ENCODE peak calls at places on chromosome 20, in six cellular contexts. One of them, this sample, is unnamed.

GRCh38 chr20:47546184-47547033 is 44.7 kb downstream of the NCOA3 start:
- DNase-seq in stimulated activated CD4-positive, alpha-beta T cell treated with anti-CD3 and anti-CD28 coated beads, Interleukin-2, amount 100 ng/mL, for 48 hours: no peak
- DNase-seq in memory B cell: no peak
- DNase-seq in NCI-H1694 treated with DMSO at 0.1 percent for 48 hours: no peak
- DNase-seq in endothelial cell: no peak
- DNase-seq in ecto neural progenitor cell: no peak
- DNase-seq in this sample: no peak

GRCh38 chr20:21433329-21433890 is 36.1 kb upstream of the NKX2-4 start:
- DNase-seq in stimulated activated CD4-positive, alpha-beta T cell treated with anti-CD3 and anti-CD28 coated beads, Interleukin-2, amount 100 ng/mL, for 48 hours: no peak
- DNase-seq in memory B cell: no peak
- DNase-seq in NCI-H1694 treated with DMSO at 0.1 percent for 48 hours: no peak
- DNase-seq in endothelial cell: no peak
- DNase-seq in ecto neural progenitor cell: no peak
- DNase-seq in this sample: no peak

GRCh38 chr20:62980380-62980960 is 26.3 kb downstream of the BHLHE23 start:
- DNase-seq in stimulated activated CD4-positive, alpha-beta T cell treated with anti-CD3 and anti-CD28 coated beads, Interleukin-2, amount 100 ng/mL, for 48 hours: no peak
- DNase-seq in memory B cell: no peak
- DNase-seq in NCI-H1694 treated with DMSO at 0.1 percent for 48 hours: no peak
- DNase-seq in endothelial cell: no peak
- DNase-seq in ecto neural progenitor cell: no peak
- DNase-seq in this sample: no peak

GRCh38 chr20:43037605-43038309 is 151.9 kb downstream of the PTPRT start:
- DNase-seq in stimulated activated CD4-positive, alpha-beta T cell treated with anti-CD3 and anti-CD28 coated beads, Interleukin-2, amount 100 ng/mL, for 48 hours: no peak
- DNase-seq in memory B cell: no peak
- DNase-seq in NCI-H1694 treated with DMSO at 0.1 percent for 48 hours: no peak
- DNase-seq in endothelial cell: no peak
- DNase-seq in ecto neural progenitor cell: no peak
- DNase-seq in this sample: no peak

GRCh38 chr20:1809611-1810510 is 85.3 kb upstream of the SIRPA start:
- DNase-seq in stimulated activated CD4-positive, alpha-beta T cell treated with anti-CD3 and anti-CD28 coated beads, Interleukin-2, amount 100 ng/mL, for 48 hours: no peak
- DNase-seq in memory B cell: no peak
- DNase-seq in NCI-H1694 treated with DMSO at 0.1 percent for 48 hours: no peak
- DNase-seq in endothelial cell: no peak
- DNase-seq in ecto neural progenitor cell: peak
- DNase-seq in this sample: no peak

GRCh38 chr20:63547484-63548480 is at the start of gene SRMS:
- DNase-seq in stimulated activated CD4-positive, alpha-beta T cell treated with anti-CD3 and anti-CD28 coated beads, Interleukin-2, amount 100 ng/mL, for 48 hours: no peak
- DNase-seq in memory B cell: no peak
- DNase-seq in NCI-H1694 treated with DMSO at 0.1 percent for 48 hours: no peak
- DNase-seq in endothelial cell: no peak
- DNase-seq in ecto neural progenitor cell: no peak
- DNase-seq in this sample: no peak

GRCh38 chr20:17558154-17558940 is 11.5 kb upstream of the DSTN start:
- DNase-seq in stimulated activated CD4-positive, alpha-beta T cell treated with anti-CD3 and anti-CD28 coated beads, Interleukin-2, amount 100 ng/mL, for 48 hours: peak
- DNase-seq in memory B cell: no peak
- DNase-seq in NCI-H1694 treated with DMSO at 0.1 percent for 48 hours: no peak
- DNase-seq in endothelial cell: no peak
- DNase-seq in ecto neural progenitor cell: no peak
- DNase-seq in this sample: no peak

GRCh38 chr20:49685809-49686208 is 27.9 kb downstream of the B4GALT5 start:
- DNase-seq in stimulated activated CD4-positive, alpha-beta T cell treated with anti-CD3 and anti-CD28 coated beads, Interleukin-2, amount 100 ng/mL, for 48 hours: no peak
- DNase-seq in memory B cell: no peak
- DNase-seq in NCI-H1694 treated with DMSO at 0.1 percent for 48 hours: no peak
- DNase-seq in endothelial cell: no peak
- DNase-seq in ecto neural progenitor cell: no peak
- DNase-seq in this sample: no peak

GRCh38 chr20:1212607-1213396 is 9.5 kb downstream of the C20orf202 start:
- DNase-seq in stimulated activated CD4-positive, alpha-beta T cell treated with anti-CD3 and anti-CD28 coated beads, Interleukin-2, amount 100 ng/mL, for 48 hours: peak
- DNase-seq in memory B cell: peak
- DNase-seq in NCI-H1694 treated with DMSO at 0.1 percent for 48 hours: peak
- DNase-seq in endothelial cell: peak
- DNase-seq in ecto neural progenitor cell: peak
- DNase-seq in this sample: peak

GRCh38 chr20:23396961-23397620 is 24.2 kb downstream of the NAPB start:
- DNase-seq in stimulated activated CD4-positive, alpha-beta T cell treated with anti-CD3 and anti-CD28 coated beads, Interleukin-2, amount 100 ng/mL, for 48 hours: no peak
- DNase-seq in memory B cell: no peak
- DNase-seq in NCI-H1694 treated with DMSO at 0.1 percent for 48 hours: no peak
- DNase-seq in endothelial cell: no peak
- DNase-seq in ecto neural progenitor cell: no peak
- DNase-seq in this sample: no peak

GRCh38 chr20:3797592-3798404 is 1.7 kb downstream of the CDC25B start:
- DNase-seq in stimulated activated CD4-positive, alpha-beta T cell treated with anti-CD3 and anti-CD28 coated beads, Interleukin-2, amount 100 ng/mL, for 48 hours: no peak
- DNase-seq in memory B cell: no peak
- DNase-seq in NCI-H1694 treated with DMSO at 0.1 percent for 48 hours: no peak
- DNase-seq in endothelial cell: no peak
- DNase-seq in ecto neural progenitor cell: no peak
- DNase-seq in this sample: no peak

GRCh38 chr20:38804682-38805501 is 605 bp upstream of the PPP1R16B start:
- DNase-seq in stimulated activated CD4-positive, alpha-beta T cell treated with anti-CD3 and anti-CD28 coated beads, Interleukin-2, amount 100 ng/mL, for 48 hours: peak
- DNase-seq in memory B cell: peak
- DNase-seq in NCI-H1694 treated with DMSO at 0.1 percent for 48 hours: no peak
- DNase-seq in endothelial cell: peak
- DNase-seq in ecto neural progenitor cell: peak
- DNase-seq in this sample: no peak

GRCh38 chr20:51329845-51330244 is 212.7 kb downstream of the NFATC2 start:
- DNase-seq in stimulated activated CD4-positive, alpha-beta T cell treated with anti-CD3 and anti-CD28 coated beads, Interleukin-2, amount 100 ng/mL, for 48 hours: no peak
- DNase-seq in memory B cell: no peak
- DNase-seq in NCI-H1694 treated with DMSO at 0.1 percent for 48 hours: no peak
- DNase-seq in endothelial cell: no peak
- DNase-seq in ecto neural progenitor cell: no peak
- DNase-seq in this sample: no peak

GRCh38 chr20:36744243-36744642 is 1.6 kb downstream of the NDRG3 start:
- DNase-seq in stimulated activated CD4-positive, alpha-beta T cell treated with anti-CD3 and anti-CD28 coated beads, Interleukin-2, amount 100 ng/mL, for 48 hours: no peak
- DNase-seq in memory B cell: no peak
- DNase-seq in NCI-H1694 treated with DMSO at 0.1 percent for 48 hours: no peak
- DNase-seq in endothelial cell: no peak
- DNase-seq in ecto neural progenitor cell: no peak
- DNase-seq in this sample: no peak

GRCh38 chr20:45957021-45957941 is 14.7 kb downstream of the ZNF335 start:
- DNase-seq in stimulated activated CD4-positive, alpha-beta T cell treated with anti-CD3 and anti-CD28 coated beads, Interleukin-2, amount 100 ng/mL, for 48 hours: no peak
- DNase-seq in memory B cell: no peak
- DNase-seq in NCI-H1694 treated with DMSO at 0.1 percent for 48 hours: no peak
- DNase-seq in endothelial cell: no peak
- DNase-seq in ecto neural progenitor cell: no peak
- DNase-seq in this sample: no peak

GRCh38 chr20:23150304-23151007 is 64.3 kb upstream of the CD93 start:
- DNase-seq in stimulated activated CD4-positive, alpha-beta T cell treated with anti-CD3 and anti-CD28 coated beads, Interleukin-2, amount 100 ng/mL, for 48 hours: no peak
- DNase-seq in memory B cell: no peak
- DNase-seq in NCI-H1694 treated with DMSO at 0.1 percent for 48 hours: no peak
- DNase-seq in endothelial cell: no peak
- DNase-seq in ecto neural progenitor cell: peak
- DNase-seq in this sample: no peak

GRCh38 chr20:59751075-59751711 is 146.9 kb downstream of the PHACTR3 start:
- DNase-seq in stimulated activated CD4-positive, alpha-beta T cell treated with anti-CD3 and anti-CD28 coated beads, Interleukin-2, amount 100 ng/mL, for 48 hours: peak
- DNase-seq in memory B cell: no peak
- DNase-seq in NCI-H1694 treated with DMSO at 0.1 percent for 48 hours: no peak
- DNase-seq in endothelial cell: peak
- DNase-seq in ecto neural progenitor cell: peak
- DNase-seq in this sample: peak

GRCh38 chr20:41329435-41330342 is 10.9 kb upstream of the LPIN3 start:
- DNase-seq in stimulated activated CD4-positive, alpha-beta T cell treated with anti-CD3 and anti-CD28 coated beads, Interleukin-2, amount 100 ng/mL, for 48 hours: peak
- DNase-seq in memory B cell: no peak
- DNase-seq in NCI-H1694 treated with DMSO at 0.1 percent for 48 hours: no peak
- DNase-seq in endothelial cell: no peak
- DNase-seq in ecto neural progenitor cell: peak
- DNase-seq in this sample: no peak

GRCh38 chr20:46701556-46701955 is 7.9 kb upstream of the SLC2A10 start:
- DNase-seq in stimulated activated CD4-positive, alpha-beta T cell treated with anti-CD3 and anti-CD28 coated beads, Interleukin-2, amount 100 ng/mL, for 48 hours: no peak
- DNase-seq in memory B cell: no peak
- DNase-seq in NCI-H1694 treated with DMSO at 0.1 percent for 48 hours: no peak
- DNase-seq in endothelial cell: no peak
- DNase-seq in ecto neural progenitor cell: peak
- DNase-seq in this sample: no peak

GRCh38 chr20:42531675-42531985 is 658.1 kb downstream of the PTPRT start:
- DNase-seq in stimulated activated CD4-positive, alpha-beta T cell treated with anti-CD3 and anti-CD28 coated beads, Interleukin-2, amount 100 ng/mL, for 48 hours: no peak
- DNase-seq in memory B cell: no peak
- DNase-seq in NCI-H1694 treated with DMSO at 0.1 percent for 48 hours: no peak
- DNase-seq in endothelial cell: no peak
- DNase-seq in ecto neural progenitor cell: no peak
- DNase-seq in this sample: peak

GRCh38 chr20:4325548-4326187 is 310.3 kb upstream of the RNF24 start:
- DNase-seq in stimulated activated CD4-positive, alpha-beta T cell treated with anti-CD3 and anti-CD28 coated beads, Interleukin-2, amount 100 ng/mL, for 48 hours: no peak
- DNase-seq in memory B cell: no peak
- DNase-seq in NCI-H1694 treated with DMSO at 0.1 percent for 48 hours: no peak
- DNase-seq in endothelial cell: no peak
- DNase-seq in ecto neural progenitor cell: peak
- DNase-seq in this sample: no peak